ENCODE peak calls at places on chromosomes 13 and 19, in five cellular contexts. B, O, U, R and S are unnamed samples.

GRCh38 chr19:12913871-12914690 is 5.0 kb downstream of the SYCE2 start:
- DNase-seq in B (no peak), O (peak), U (no peak), R (no peak), S (no peak)

GRCh38 chr13:40968416-40969000 is 50.6 kb downstream of the ELF1 start:
- DNase-seq in B (no peak), O (no peak), U (no peak), R (no peak), S (no peak)

GRCh38 chr13:76864259-76864658 is 21.9 kb downstream of the KCTD12 start:
- DNase-seq in B (no peak), O (no peak), U (no peak), R (no peak), S (no peak)

GRCh38 chr13:112250788-112251445 is 125.2 kb upstream of the SPACA7 start:
- DNase-seq in B (no peak), O (no peak), U (no peak), R (no peak), S (no peak)

GRCh38 chr19:3981373-3981735 is 3.9 kb downstream of the EEF2 start:
- DNase-seq in B (no peak), O (no peak), U (no peak), R (no peak), S (no peak)

GRCh38 chr13:85347251-85347650 is 452.0 kb downstream of the SLITRK6 start:
- DNase-seq in B (no peak), O (no peak), U (no peak), R (peak), S (peak)

GRCh38 chr19:53908106-53908932 is 759 bp upstream of the CACNG7 start:
- DNase-seq in B (no peak), O (peak), U (peak), R (no peak), S (no peak)

GRCh38 chr19:29841559-29842367 is 30.0 kb downstream of the CCNE1 start:
- DNase-seq in B (peak), O (no peak), U (no peak), R (no peak), S (peak)

GRCh38 chr19:36638862-36639510 is 27.7 kb downstream of the ZNF461 start:
- DNase-seq in B (no peak), O (no peak), U (no peak), R (no peak), S (no peak)

GRCh38 chr19:1401138-1401888 is at the start of gene GAMT:
- DNase-seq in B (no peak), O (peak), U (no peak), R (peak), S (no peak)

GRCh38 chr19:33903489-33903850 is 106.8 kb downstream of the KCTD15 start:
- DNase-seq in B (no peak), O (no peak), U (no peak), R (no peak), S (no peak)

GRCh38 chr19:32104465-32105235 is 240.8 kb upstream of the ZNF507 start:
- DNase-seq in B (no peak), O (no peak), U (no peak), R (no peak), S (peak)

GRCh38 chr13:51849145-51850101 is 4.4 kb upstream of the TMEM272 start:
- DNase-seq in B (no peak), O (peak), U (peak), R (no peak), S (no peak)

GRCh38 chr13:20161275-20161950 is 561 bp upstream of the GJA3 start:
- DNase-seq in B (no peak), O (peak), U (no peak), R (no peak), S (no peak)

GRCh38 chr13:98749501-98749900 is 3.0 kb downstream of the SLC15A1 start:
- DNase-seq in B (no peak), O (no peak), U (no peak), R (no peak), S (no peak)

GRCh38 chr19:16381756-16382401 is 57.3 kb downstream of the KLF2 start:
- DNase-seq in B (no peak), O (no peak), U (no peak), R (no peak), S (no peak)

GRCh38 chr13:78228940-78229339 is 310.3 kb upstream of the EDNRB start:
- DNase-seq in B (no peak), O (no peak), U (no peak), R (no peak), S (no peak)

GRCh38 chr13:76764916-76765315 is 121.3 kb downstream of the KCTD12 start:
- DNase-seq in B (no peak), O (no peak), U (no peak), R (no peak), S (no peak)

GRCh38 chr19:1232231-1232637 is 5.6 kb downstream of the CBARP start:
- DNase-seq in B (no peak), O (no peak), U (no peak), R (no peak), S (no peak)

GRCh38 chr19:47660435-47660832 is 51.5 kb downstream of the BICRA start:
- DNase-seq in B (no peak), O (no peak), U (no peak), R (no peak), S (no peak)

GRCh38 chr19:2495130-2495641 is 19.3 kb downstream of the GADD45B start:
- DNase-seq in B (no peak), O (no peak), U (peak), R (peak), S (peak)

GRCh38 chr13:99800951-99801350 is 170.6 kb downstream of the ZIC5 start:
- DNase-seq in B (no peak), O (no peak), U (no peak), R (no peak), S (no peak)

GRCh38 chr19:34120846-34121639 is 51.3 kb upstream of the LSM14A start:
- DNase-seq in B (no peak), O (peak), U (peak), R (peak), S (no peak)

GRCh38 chr19:13781547-13781946 is 7.3 kb downstream of the C19orf53 start:
- DNase-seq in B (peak), O (no peak), U (no peak), R (peak), S (no peak)

GRCh38 chr19:3801412-3802096 is 15.4 kb upstream of the MATK start:
- DNase-seq in B (no peak), O (peak), U (no peak), R (no peak), S (no peak)

GRCh38 chr13:18952225-18953016 is 229.2 kb downstream of the TUBA3C start:
- DNase-seq in B (no peak), O (no peak), U (no peak), R (no peak), S (no peak)

GRCh38 chr19:6667114-6667627 is 2.8 kb downstream of the TNFSF14 start:
- DNase-seq in B (no peak), O (no peak), U (no peak), R (no peak), S (no peak)

GRCh38 chr19:48206402-48207093 is 36.1 kb downstream of the ZSWIM9 start:
- DNase-seq in B (no peak), O (no peak), U (no peak), R (no peak), S (no peak)

GRCh38 chr13:76860706-76861105 is 25.5 kb downstream of the KCTD12 start:
- DNase-seq in B (no peak), O (no peak), U (no peak), R (no peak), S (no peak)

GRCh38 chr13:95002968-95003813 is 290.8 kb upstream of the SOX21 start:
- DNase-seq in B (no peak), O (no peak), U (no peak), R (no peak), S (peak)

GRCh38 chr19:23769691-23770468 is 11.2 kb upstream of the ZNF681 start:
- DNase-seq in B (no peak), O (no peak), U (no peak), R (no peak), S (no peak)

GRCh38 chr19:35336166-35336955 is 7.4 kb downstream of the CD22 start:
- DNase-seq in B (no peak), O (no peak), U (no peak), R (no peak), S (no peak)

GRCh38 chr13:33032037-33032625 is 15.9 kb downstream of the KL start:
- DNase-seq in B (peak), O (no peak), U (no peak), R (no peak), S (no peak)